ENCODE peak calls at places on chromosomes 16 and 17, in seven cellular contexts. U is foreskin keratinocyte, M is right cardiac atrium, K is GM23338, Y is naive B cell, R is heart left ventricle, T is aorta. Z is an unnamed sample.

GRCh38 chr16:16030449-16030848 is 81.0 kb downstream of the ABCC1 start:
- ATAC-seq in U (no peak), M (no peak), K (no peak), Y (no peak), R (no peak), T (no peak), Z (no peak)

GRCh38 chr17:73430848-73431247 is 119.0 kb upstream of the CDC42EP4 start:
- ATAC-seq in U (no peak), M (no peak), K (no peak), Y (peak; percentile 42), R (no peak), T (no peak), Z (no peak)

GRCh38 chr17:29180788-29181160 is 576 bp upstream of the MYO18A start:
- ATAC-seq in U (no peak), M (peak; percentile 3), K (no peak), Y (no peak), R (no peak), T (no peak), Z (no peak)

GRCh38 chr17:73290399-73291259 is 21.2 kb downstream of the CDC42EP4 start:
- ATAC-seq in U (no peak), M (no peak), K (no peak), Y (no peak), R (no peak), T (no peak), Z (no peak)

GRCh38 chr17:51528116-51528515 is 267.8 kb downstream of the UTP18 start:
- ATAC-seq in U (no peak), M (no peak), K (no peak), Y (no peak), R (no peak), T (no peak), Z (no peak)

GRCh38 chr17:80382956-80383355 is 32.0 kb upstream of the ENDOV start:
- ATAC-seq in U (no peak), M (no peak), K (no peak), Y (no peak), R (no peak), T (no peak), Z (no peak)

GRCh38 chr17:77366206-77366557 is 225.4 kb downstream of the SEC14L1 start:
- ATAC-seq in U (peak; percentile 43), M (no peak), K (peak; percentile 14), Y (no peak), R (no peak), T (no peak), Z (no peak)

GRCh38 chr17:13429201-13429600 is 172.5 kb downstream of the HS3ST3A1 start:
- ATAC-seq in U (no peak), M (no peak), K (no peak), Y (no peak), R (no peak), T (no peak), Z (no peak)

GRCh38 chr16:29702307-29702706 is 23.3 kb downstream of the QPRT start:
- ATAC-seq in U (no peak), M (no peak), K (no peak), Y (peak; percentile 44), R (no peak), T (no peak), Z (no peak)

GRCh38 chr17:82338858-82339633 is 5.5 kb upstream of the SECTM1 start:
- ATAC-seq in U (peak; percentile 78), M (peak; percentile 54), K (peak; percentile 10), Y (no peak), R (peak; percentile 65), T (peak; percentile 75), Z (peak; percentile 81)

GRCh38 chr17:81434079-81434478 is 38.8 kb downstream of the BAHCC1 start:
- ATAC-seq in U (no peak), M (peak; percentile 2), K (no peak), Y (no peak), R (no peak), T (no peak), Z (no peak)

GRCh38 chr17:40433551-40434384 is 9.5 kb upstream of the IGFBP4 start:
- ATAC-seq in U (peak; percentile 51), M (no peak), K (peak; percentile 99), Y (no peak), R (peak; percentile 38), T (peak; percentile 36), Z (peak; percentile 56)

GRCh38 chr16:17061326-17061725 is 409.4 kb downstream of the XYLT1 start:
- ATAC-seq in U (no peak), M (no peak), K (no peak), Y (no peak), R (no peak), T (no peak), Z (no peak)

GRCh38 chr17:60231234-60231633 is 81.5 kb downstream of the CA4 start:
- ATAC-seq in U (no peak), M (no peak), K (peak; percentile 44), Y (no peak), R (no peak), T (no peak), Z (no peak)

GRCh38 chr17:6279659-6280058 is 155.3 kb downstream of the AIPL1 start:
- ATAC-seq in U (peak; percentile 42), M (no peak), K (peak; percentile 99), Y (no peak), R (no peak), T (no peak), Z (no peak)

GRCh38 chr16:10822702-10823101 is 4.1 kb upstream of the TVP23A start:
- ATAC-seq in U (no peak), M (no peak), K (no peak), Y (no peak), R (no peak), T (no peak), Z (no peak)

GRCh38 chr16:75660726-75661302 is 13.2 kb downstream of the TERF2IP start:
- ATAC-seq in U (no peak), M (peak; percentile 66), K (no peak), Y (no peak), R (no peak), T (no peak), Z (no peak)

GRCh38 chr17:9037741-9038140 is 16.4 kb downstream of the NTN1 start:
- ATAC-seq in U (no peak), M (peak; percentile 13), K (no peak), Y (no peak), R (no peak), T (no peak), Z (no peak)

GRCh38 chr16:86316967-86317616 is 193.2 kb upstream of the FOXF1 start:
- ATAC-seq in U (no peak), M (no peak), K (peak; percentile 73), Y (no peak), R (no peak), T (no peak), Z (no peak)

GRCh38 chr17:34556384-34556783 is 23.0 kb upstream of the TMEM132E start:
- ATAC-seq in U (peak; percentile 53), M (no peak), K (peak; percentile 98), Y (no peak), R (no peak), T (no peak), Z (no peak)

GRCh38 chr17:45256114-45256966 is 5.6 kb downstream of the SPATA32 start:
- ATAC-seq in U (no peak), M (no peak), K (peak; percentile 52), Y (no peak), R (no peak), T (no peak), Z (no peak)

GRCh38 chr16:83660282-83660681 is 147.5 kb upstream of the HSBP1 start:
- ATAC-seq in U (no peak), M (no peak), K (no peak), Y (no peak), R (no peak), T (no peak), Z (no peak)

GRCh38 chr16:918741-919657 is 51.8 kb downstream of the LMF1 start:
- ATAC-seq in U (no peak), M (no peak), K (no peak), Y (no peak), R (no peak), T (no peak), Z (no peak)